ENCODE peak calls at places on chromosomes 5 and 9, in nine cellular contexts. One of them, this sample, is unnamed.
A peak's percentile ranks its signal among the peaks of the same experiment; 100 is the strongest.

GRCh38 chr9:127130661-127131538 is 8.5 kb upstream of the ANGPTL2 start:
- DNase-seq in brain microvascular endothelial cell: peak; percentile 65
- DNase-seq in AG04450: peak; percentile 88
- DNase-seq in effector memory CD4-positive, alpha-beta T cell: no peak
- DNase-seq in hepatocyte: peak; percentile 75
- DNase-seq in suprapubic skin: peak; percentile 86
- DNase-seq in RWPE1: peak; percentile 89
- DNase-seq in CD4-positive, CD25-positive, alpha-beta regulatory T cell: no peak
- DNase-seq in transverse colon: peak; percentile 44
- DNase-seq in this sample: no peak

GRCh38 chr9:111036068-111036789 is 2.0 kb downstream of the LPAR1 start:
- DNase-seq in brain microvascular endothelial cell: peak; percentile 21
- DNase-seq in CD4-positive, CD25-positive, alpha-beta regulatory T cell: no peak
- DNase-seq in suprapubic skin: peak; percentile 83
- DNase-seq in AG04450: no peak
- DNase-seq in transverse colon: peak; percentile 76
- DNase-seq in hepatocyte: peak; percentile 69
- DNase-seq in effector memory CD4-positive, alpha-beta T cell: no peak
- DNase-seq in RWPE1: peak; percentile 69
- DNase-seq in this sample: no peak

GRCh38 chr9:98251554-98251953 is 3.9 kb downstream of the TBC1D2 start:
- DNase-seq in brain microvascular endothelial cell: peak; percentile 74
- DNase-seq in CD4-positive, CD25-positive, alpha-beta regulatory T cell: no peak
- DNase-seq in transverse colon: no peak
- DNase-seq in AG04450: no peak
- DNase-seq in effector memory CD4-positive, alpha-beta T cell: no peak
- DNase-seq in RWPE1: peak; percentile 98
- DNase-seq in hepatocyte: no peak
- DNase-seq in suprapubic skin: no peak
- DNase-seq in this sample: no peak

GRCh38 chr5:27969157-27969556 is 930.8 kb upstream of the CDH9 start:
- DNase-seq in transverse colon: no peak
- DNase-seq in brain microvascular endothelial cell: no peak
- DNase-seq in CD4-positive, CD25-positive, alpha-beta regulatory T cell: no peak
- DNase-seq in suprapubic skin: no peak
- DNase-seq in AG04450: no peak
- DNase-seq in hepatocyte: no peak
- DNase-seq in effector memory CD4-positive, alpha-beta T cell: no peak
- DNase-seq in RWPE1: no peak
- DNase-seq in this sample: no peak

GRCh38 chr5:41290810-41291209 is 77.5 kb upstream of the C6 start:
- DNase-seq in CD4-positive, CD25-positive, alpha-beta regulatory T cell: no peak
- DNase-seq in RWPE1: no peak
- DNase-seq in brain microvascular endothelial cell: no peak
- DNase-seq in AG04450: no peak
- DNase-seq in suprapubic skin: no peak
- DNase-seq in hepatocyte: no peak
- DNase-seq in effector memory CD4-positive, alpha-beta T cell: no peak
- DNase-seq in transverse colon: no peak
- DNase-seq in this sample: no peak

GRCh38 chr9:115494393-115494792 is 376.4 kb upstream of the TNC start:
- DNase-seq in hepatocyte: no peak
- DNase-seq in AG04450: no peak
- DNase-seq in transverse colon: no peak
- DNase-seq in brain microvascular endothelial cell: no peak
- DNase-seq in suprapubic skin: no peak
- DNase-seq in effector memory CD4-positive, alpha-beta T cell: no peak
- DNase-seq in RWPE1: no peak
- DNase-seq in CD4-positive, CD25-positive, alpha-beta regulatory T cell: no peak
- DNase-seq in this sample: no peak

GRCh38 chr5:132457371-132458225 is 33.0 kb downstream of the IRF1 start:
- DNase-seq in CD4-positive, CD25-positive, alpha-beta regulatory T cell: no peak
- DNase-seq in brain microvascular endothelial cell: peak; percentile 41
- DNase-seq in hepatocyte: no peak
- DNase-seq in AG04450: no peak
- DNase-seq in RWPE1: no peak
- DNase-seq in suprapubic skin: peak; percentile 80
- DNase-seq in effector memory CD4-positive, alpha-beta T cell: no peak
- DNase-seq in transverse colon: peak; percentile 47
- DNase-seq in this sample: no peak

GRCh38 chr9:132244582-132245455 is 83.0 kb downstream of the NTNG2 start:
- DNase-seq in AG04450: no peak
- DNase-seq in effector memory CD4-positive, alpha-beta T cell: no peak
- DNase-seq in transverse colon: no peak
- DNase-seq in CD4-positive, CD25-positive, alpha-beta regulatory T cell: no peak
- DNase-seq in brain microvascular endothelial cell: no peak
- DNase-seq in suprapubic skin: no peak
- DNase-seq in hepatocyte: no peak
- DNase-seq in RWPE1: no peak
- DNase-seq in this sample: no peak

GRCh38 chr9:126698756-126699155 is 85.0 kb downstream of the LMX1B start:
- DNase-seq in CD4-positive, CD25-positive, alpha-beta regulatory T cell: no peak
- DNase-seq in transverse colon: no peak
- DNase-seq in suprapubic skin: peak; percentile 38
- DNase-seq in hepatocyte: no peak
- DNase-seq in AG04450: no peak
- DNase-seq in brain microvascular endothelial cell: no peak
- DNase-seq in RWPE1: no peak
- DNase-seq in effector memory CD4-positive, alpha-beta T cell: no peak
- DNase-seq in this sample: no peak

GRCh38 chr5:169450464-169450863 is 133.1 kb upstream of the SPDL1 start:
- DNase-seq in suprapubic skin: peak; percentile 62
- DNase-seq in transverse colon: no peak
- DNase-seq in AG04450: no peak
- DNase-seq in hepatocyte: peak; percentile 24
- DNase-seq in brain microvascular endothelial cell: no peak
- DNase-seq in RWPE1: no peak
- DNase-seq in CD4-positive, CD25-positive, alpha-beta regulatory T cell: no peak
- DNase-seq in effector memory CD4-positive, alpha-beta T cell: no peak
- DNase-seq in this sample: no peak

GRCh38 chr9:89109666-89110065 is 69.0 kb downstream of the SHC3 start:
- DNase-seq in effector memory CD4-positive, alpha-beta T cell: no peak
- DNase-seq in CD4-positive, CD25-positive, alpha-beta regulatory T cell: no peak
- DNase-seq in brain microvascular endothelial cell: no peak
- DNase-seq in AG04450: no peak
- DNase-seq in transverse colon: no peak
- DNase-seq in suprapubic skin: no peak
- DNase-seq in RWPE1: no peak
- DNase-seq in hepatocyte: no peak
- DNase-seq in this sample: no peak

GRCh38 chr9:89920901-89921300 is 316.1 kb downstream of the GADD45G start:
- DNase-seq in AG04450: no peak
- DNase-seq in brain microvascular endothelial cell: no peak
- DNase-seq in hepatocyte: no peak
- DNase-seq in suprapubic skin: no peak
- DNase-seq in transverse colon: no peak
- DNase-seq in CD4-positive, CD25-positive, alpha-beta regulatory T cell: no peak
- DNase-seq in effector memory CD4-positive, alpha-beta T cell: no peak
- DNase-seq in RWPE1: no peak
- DNase-seq in this sample: no peak

GRCh38 chr5:143153332-143154119 is 250.0 kb downstream of the NR3C1 start:
- DNase-seq in AG04450: peak; percentile 81
- DNase-seq in RWPE1: no peak
- DNase-seq in suprapubic skin: peak; percentile 84
- DNase-seq in CD4-positive, CD25-positive, alpha-beta regulatory T cell: no peak
- DNase-seq in brain microvascular endothelial cell: peak; percentile 85
- DNase-seq in transverse colon: peak; percentile 57
- DNase-seq in effector memory CD4-positive, alpha-beta T cell: no peak
- DNase-seq in hepatocyte: no peak
- DNase-seq in this sample: no peak

GRCh38 chr5:174608631-174609097 is 115.7 kb upstream of the MSX2 start:
- DNase-seq in RWPE1: peak; percentile 78
- DNase-seq in hepatocyte: no peak
- DNase-seq in CD4-positive, CD25-positive, alpha-beta regulatory T cell: no peak
- DNase-seq in AG04450: no peak
- DNase-seq in effector memory CD4-positive, alpha-beta T cell: no peak
- DNase-seq in suprapubic skin: peak; percentile 64
- DNase-seq in transverse colon: peak; percentile 20
- DNase-seq in brain microvascular endothelial cell: no peak
- DNase-seq in this sample: no peak

GRCh38 chr9:128297221-128297773 is 21.2 kb downstream of the SWI5 start:
- DNase-seq in suprapubic skin: no peak
- DNase-seq in hepatocyte: no peak
- DNase-seq in RWPE1: no peak
- DNase-seq in effector memory CD4-positive, alpha-beta T cell: no peak
- DNase-seq in transverse colon: no peak
- DNase-seq in brain microvascular endothelial cell: no peak
- DNase-seq in AG04450: no peak
- DNase-seq in CD4-positive, CD25-positive, alpha-beta regulatory T cell: no peak
- DNase-seq in this sample: no peak

GRCh38 chr5:181167814-181168488 is 20.6 kb downstream of the OR2V2 start:
- DNase-seq in RWPE1: no peak
- DNase-seq in brain microvascular endothelial cell: no peak
- DNase-seq in AG04450: no peak
- DNase-seq in CD4-positive, CD25-positive, alpha-beta regulatory T cell: no peak
- DNase-seq in hepatocyte: peak; percentile 43
- DNase-seq in suprapubic skin: peak; percentile 18
- DNase-seq in effector memory CD4-positive, alpha-beta T cell: no peak
- DNase-seq in transverse colon: no peak
- DNase-seq in this sample: no peak

GRCh38 chr5:125883223-125883622 is 540.0 kb upstream of the GRAMD2B start:
- DNase-seq in AG04450: no peak
- DNase-seq in brain microvascular endothelial cell: no peak
- DNase-seq in RWPE1: peak; percentile 71
- DNase-seq in suprapubic skin: no peak
- DNase-seq in effector memory CD4-positive, alpha-beta T cell: no peak
- DNase-seq in CD4-positive, CD25-positive, alpha-beta regulatory T cell: no peak
- DNase-seq in transverse colon: no peak
- DNase-seq in hepatocyte: no peak
- DNase-seq in this sample: no peak

DNA sequence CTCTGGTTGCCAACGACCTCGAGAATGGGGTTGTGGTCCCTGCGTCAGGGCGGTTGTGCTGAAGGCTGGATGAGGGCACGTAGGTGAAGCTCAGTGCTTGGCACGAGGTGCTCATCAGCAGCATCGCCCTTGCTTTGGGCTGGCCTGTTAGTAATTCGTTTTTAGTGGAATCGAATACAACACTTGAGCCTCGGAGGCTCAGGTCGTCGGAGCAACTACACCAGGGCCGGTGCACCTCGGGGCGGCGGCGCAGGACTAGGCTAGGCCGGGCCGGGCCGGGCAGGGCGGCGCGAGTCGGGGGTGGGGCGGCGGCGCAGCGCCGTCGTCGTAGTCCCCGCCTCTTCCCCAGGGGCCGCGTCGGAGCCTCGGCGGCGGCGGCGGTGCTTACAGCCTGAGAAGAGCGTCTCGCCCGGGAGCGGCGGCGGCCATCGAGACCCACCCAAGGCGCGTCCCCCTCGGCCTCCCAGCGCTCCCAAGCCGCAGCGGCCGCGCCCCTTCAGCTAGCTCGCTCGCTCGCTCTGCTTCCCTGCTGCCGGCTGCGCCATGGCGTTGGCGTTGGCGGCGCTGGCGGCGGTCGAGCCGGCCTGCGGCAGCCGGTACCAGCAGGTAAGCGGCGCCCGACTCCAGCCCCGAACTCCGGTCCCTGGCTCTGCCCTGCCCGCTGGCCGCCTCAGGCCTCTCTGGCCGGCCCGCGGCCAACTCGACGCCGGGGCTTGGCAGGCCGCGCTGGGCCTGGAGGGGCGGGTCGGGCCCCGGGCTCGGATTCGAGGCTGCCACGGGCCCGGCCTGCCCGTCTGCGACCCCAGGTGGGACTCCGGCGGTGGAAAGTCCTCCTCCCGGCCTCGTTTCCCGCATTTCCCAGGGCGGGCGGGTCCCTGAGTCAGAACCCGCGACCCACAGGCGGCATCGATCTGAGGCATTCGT is at the start of gene NDFIP1:
- DNase-seq in RWPE1: peak; percentile 90
- DNase-seq in hepatocyte: peak; percentile 94
- DNase-seq in AG04450: no peak
- DNase-seq in effector memory CD4-positive, alpha-beta T cell: peak; percentile 70
- DNase-seq in suprapubic skin: peak; percentile 87
- DNase-seq in CD4-positive, CD25-positive, alpha-beta regulatory T cell: peak; percentile 77
- DNase-seq in brain microvascular endothelial cell: peak; percentile 54
- DNase-seq in transverse colon: peak; percentile 90
- DNase-seq in this sample: peak; percentile 72
- H3K27ac ChIP-seq in RWPE1: peak within 1 kb of the TSS; percentile 90
- H3K27ac ChIP-seq in hepatocyte: peak within 1 kb of the TSS; percentile 100
- H3K27ac ChIP-seq in AG04450: peak within 1 kb of the TSS; percentile 74
- H3K27ac ChIP-seq in effector memory CD4-positive, alpha-beta T cell: peak within 1 kb of the TSS; percentile 97
- H3K27ac ChIP-seq in suprapubic skin: peak within 1 kb of the TSS; percentile 95
- H3K27ac ChIP-seq in CD4-positive, CD25-positive, alpha-beta regulatory T cell: peak within 1 kb of the TSS; percentile 95
- H3K27ac ChIP-seq in brain microvascular endothelial cell: peak within 1 kb of the TSS; percentile 90
- H3K27ac ChIP-seq in transverse colon: peak within 1 kb of the TSS; percentile 96
- H3K27ac ChIP-seq in this sample: peak within 1 kb of the TSS; percentile 94

DNA sequence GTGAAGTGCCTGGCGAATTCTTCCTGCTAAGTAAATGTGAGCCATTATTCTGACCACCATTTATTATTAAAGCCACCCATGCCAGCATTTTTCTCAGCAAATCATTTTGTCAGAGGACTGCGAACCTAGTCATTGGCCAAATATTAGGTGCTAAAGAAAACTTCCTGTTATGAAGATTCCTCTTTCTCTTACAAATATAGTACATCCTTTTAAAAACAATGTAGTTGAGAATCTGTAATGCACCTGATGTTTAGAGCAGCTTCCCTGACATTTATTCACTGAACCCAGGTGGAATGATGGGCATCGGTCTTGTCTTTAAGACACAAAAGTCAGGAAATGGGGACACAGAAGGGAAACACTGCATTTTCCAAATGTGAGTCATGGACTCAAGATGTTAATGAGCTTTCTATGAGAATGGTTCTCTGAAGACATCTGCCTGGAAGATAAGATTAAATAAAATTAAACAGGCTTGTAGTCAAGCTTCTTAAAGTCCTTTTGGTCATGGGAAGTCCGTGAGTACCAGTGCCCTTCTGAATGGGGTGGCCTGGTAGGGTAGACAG is 290.5 kb downstream of the FBXL7 start:
- DNase-seq in effector memory CD4-positive, alpha-beta T cell: no peak
- DNase-seq in RWPE1: no peak
- DNase-seq in AG04450: no peak
- DNase-seq in CD4-positive, CD25-positive, alpha-beta regulatory T cell: no peak
- DNase-seq in suprapubic skin: no peak
- DNase-seq in brain microvascular endothelial cell: no peak
- DNase-seq in transverse colon: no peak
- DNase-seq in hepatocyte: no peak
- DNase-seq in this sample: no peak
- H3K27ac ChIP-seq in effector memory CD4-positive, alpha-beta T cell: no peak overlapping the region
- H3K27ac ChIP-seq in RWPE1: no peak overlapping the region
- H3K27ac ChIP-seq in AG04450: no peak overlapping the region
- H3K27ac ChIP-seq in CD4-positive, CD25-positive, alpha-beta regulatory T cell: no peak overlapping the region
- H3K27ac ChIP-seq in suprapubic skin: no peak overlapping the region
- H3K27ac ChIP-seq in brain microvascular endothelial cell: no peak overlapping the region
- H3K27ac ChIP-seq in transverse colon: no peak overlapping the region
- H3K27ac ChIP-seq in hepatocyte: no peak overlapping the region
- H3K27ac ChIP-seq in this sample: no peak overlapping the region

GRCh38 chr5:1386274-1386717 is 41.4 kb upstream of the CLPTM1L start:
- DNase-seq in AG04450: no peak
- DNase-seq in effector memory CD4-positive, alpha-beta T cell: peak; percentile 65
- DNase-seq in hepatocyte: peak; percentile 75
- DNase-seq in transverse colon: peak; percentile 68
- DNase-seq in CD4-positive, CD25-positive, alpha-beta regulatory T cell: peak; percentile 61
- DNase-seq in brain microvascular endothelial cell: peak; percentile 18
- DNase-seq in RWPE1: peak; percentile 24
- DNase-seq in suprapubic skin: no peak
- DNase-seq in this sample: peak; percentile 26
- H3K27ac ChIP-seq in AG04450: no peak overlapping the region
- H3K27ac ChIP-seq in effector memory CD4-positive, alpha-beta T cell: peak overlapping the region; percentile 89
- H3K27ac ChIP-seq in hepatocyte: peak overlapping the region; percentile 48
- H3K27ac ChIP-seq in transverse colon: peak overlapping the region; percentile 80
- H3K27ac ChIP-seq in CD4-positive, CD25-positive, alpha-beta regulatory T cell: peak overlapping the region; percentile 91
- H3K27ac ChIP-seq in brain microvascular endothelial cell: no peak overlapping the region
- H3K27ac ChIP-seq in RWPE1: peak overlapping the region; percentile 15
- H3K27ac ChIP-seq in suprapubic skin: peak overlapping the region; percentile 78
- H3K27ac ChIP-seq in this sample: peak overlapping the region; percentile 62

GRCh38 chr5:43773032-43773830 is 170.3 kb downstream of the NNT start:
- DNase-seq in hepatocyte: no peak
- DNase-seq in RWPE1: peak; percentile 58
- DNase-seq in suprapubic skin: no peak
- DNase-seq in effector memory CD4-positive, alpha-beta T cell: no peak
- DNase-seq in CD4-positive, CD25-positive, alpha-beta regulatory T cell: no peak
- DNase-seq in AG04450: peak; percentile 43
- DNase-seq in brain microvascular endothelial cell: peak; percentile 40
- DNase-seq in transverse colon: no peak
- DNase-seq in this sample: no peak
- H3K27ac ChIP-seq in hepatocyte: peak overlapping the region; percentile 6
- H3K27ac ChIP-seq in RWPE1: no peak overlapping the region
- H3K27ac ChIP-seq in suprapubic skin: no peak overlapping the region
- H3K27ac ChIP-seq in effector memory CD4-positive, alpha-beta T cell: no peak overlapping the region
- H3K27ac ChIP-seq in CD4-positive, CD25-positive, alpha-beta regulatory T cell: no peak overlapping the region
- H3K27ac ChIP-seq in AG04450: peak overlapping the region; percentile 75
- H3K27ac ChIP-seq in brain microvascular endothelial cell: peak overlapping the region; percentile 86
- H3K27ac ChIP-seq in transverse colon: no peak overlapping the region
- H3K27ac ChIP-seq in this sample: no peak overlapping the region